ENCODE peak calls at places on chromosome 14, in six cellular contexts. One of them, this sample, is unnamed.
A peak's percentile ranks its signal among the peaks of the same experiment; 100 is the strongest.

GRCh38 chr14:65422093-65422834 is 9.7 kb downstream of the FUT8 start:
- DNase-seq in AG08396: no peak
- DNase-seq in amygdala: no peak
- DNase-seq in heart right ventricle: no peak
- DNase-seq in HFFc6: no peak
- DNase-seq in fibroblast of lung: no peak
- DNase-seq in this sample: no peak

GRCh38 chr14:50501642-50502041 is 30.7 kb downstream of the MAP4K5 start:
- DNase-seq in AG08396: peak; percentile 15
- DNase-seq in amygdala: no peak
- DNase-seq in heart right ventricle: no peak
- DNase-seq in HFFc6: peak; percentile 59
- DNase-seq in fibroblast of lung: peak; percentile 33
- DNase-seq in this sample: no peak

GRCh38 chr14:59870277-59871165 is at the start of gene RTN1:
- DNase-seq in AG08396: peak; percentile 42
- DNase-seq in amygdala: peak; percentile 31
- DNase-seq in heart right ventricle: peak; percentile 15
- DNase-seq in HFFc6: no peak
- DNase-seq in fibroblast of lung: peak; percentile 34
- DNase-seq in this sample: peak; percentile 77

GRCh38 chr14:98173291-98173690 is 1098.7 kb downstream of the BCL11B start:
- DNase-seq in AG08396: no peak
- DNase-seq in amygdala: no peak
- DNase-seq in heart right ventricle: no peak
- DNase-seq in HFFc6: no peak
- DNase-seq in fibroblast of lung: no peak
- DNase-seq in this sample: no peak

GRCh38 chr14:50025776-50026175 is 90.6 kb downstream of the VCPKMT start:
- DNase-seq in AG08396: no peak
- DNase-seq in amygdala: no peak
- DNase-seq in heart right ventricle: no peak
- DNase-seq in HFFc6: no peak
- DNase-seq in fibroblast of lung: peak; percentile 47
- DNase-seq in this sample: no peak

GRCh38 chr14:75724414-75725204 is 63.6 kb downstream of the TTLL5 start:
- DNase-seq in AG08396: no peak
- DNase-seq in amygdala: no peak
- DNase-seq in heart right ventricle: peak; percentile 60
- DNase-seq in HFFc6: no peak
- DNase-seq in fibroblast of lung: no peak
- DNase-seq in this sample: no peak

GRCh38 chr14:72616294-72616693 is 277.6 kb downstream of the DPF3 start:
- DNase-seq in AG08396: no peak
- DNase-seq in amygdala: no peak
- DNase-seq in heart right ventricle: no peak
- DNase-seq in HFFc6: no peak
- DNase-seq in fibroblast of lung: peak; percentile 86
- DNase-seq in this sample: no peak

GRCh38 chr14:22333408-22334274 is 255.4 kb downstream of the DAD1 start:
- DNase-seq in AG08396: peak; percentile 30
- DNase-seq in amygdala: no peak
- DNase-seq in heart right ventricle: no peak
- DNase-seq in HFFc6: peak; percentile 52
- DNase-seq in fibroblast of lung: peak; percentile 60
- DNase-seq in this sample: no peak

GRCh38 chr14:91714805-91715204 is 17.1 kb downstream of the CATSPERB start:
- DNase-seq in AG08396: no peak
- DNase-seq in amygdala: no peak
- DNase-seq in heart right ventricle: no peak
- DNase-seq in HFFc6: no peak
- DNase-seq in fibroblast of lung: no peak
- DNase-seq in this sample: no peak

GRCh38 chr14:102323102-102323501 is 3.6 kb downstream of the ZNF839 start:
- DNase-seq in AG08396: peak; percentile 67
- DNase-seq in amygdala: no peak
- DNase-seq in heart right ventricle: peak; percentile 43
- DNase-seq in HFFc6: peak; percentile 78
- DNase-seq in fibroblast of lung: peak; percentile 86
- DNase-seq in this sample: peak; percentile 12

GRCh38 chr14:89351364-89351957 is 65.6 kb downstream of the FOXN3 start:
- DNase-seq in AG08396: no peak
- DNase-seq in amygdala: no peak
- DNase-seq in heart right ventricle: no peak
- DNase-seq in HFFc6: no peak
- DNase-seq in fibroblast of lung: peak; percentile 69
- DNase-seq in this sample: no peak

GRCh38 chr14:92348154-92348553 is 25.2 kb downstream of the SLC24A4 start:
- DNase-seq in AG08396: no peak
- DNase-seq in amygdala: no peak
- DNase-seq in heart right ventricle: no peak
- DNase-seq in HFFc6: no peak
- DNase-seq in fibroblast of lung: no peak
- DNase-seq in this sample: no peak

This sample was measured in caudate nucleus.